ENCODE peak calls at places on chromosomes 2 and 18, in seven cellular contexts. K is hypothalamus; Z is activated CD4-positive, alpha-beta T cell treated with anti-CD3 and anti-CD28 coated beads for 48 hours; P is left ventricle myocardium inferior; V is glomerular endothelial cell; Q is endodermal cell; E is stromal cell of bone marrow. B is an unnamed sample.

GRCh38 chr2:160719116-160719515 is 225.5 kb upstream of the RBMS1 start:
- DNase-seq in E (no peak), Z (no peak), K (no peak), Q (peak; percentile 54), P (no peak), V (no peak), B (no peak)

GRCh38 chr18:967037-967576 is 62.4 kb downstream of the ADCYAP1 start:
- DNase-seq in P (no peak), Q (no peak), K (no peak), V (no peak), E (no peak), Z (no peak), B (no peak)

GRCh38 chr2:47506024-47506423 is 103.1 kb downstream of the MSH2 start:
- DNase-seq in E (no peak), Q (peak; percentile 3), V (no peak), Z (no peak), P (no peak), K (no peak), B (no peak)

GRCh38 chr2:106314427-106314826 is 120.3 kb upstream of the UXS1 start:
- DNase-seq in P (no peak), V (no peak), Q (no peak), Z (peak; percentile 12), K (no peak), E (no peak), B (no peak)

GRCh38 chr2:211900518-211900917 is 638.1 kb downstream of the ERBB4 start:
- DNase-seq in Z (no peak), V (no peak), Q (no peak), P (no peak), K (no peak), E (no peak), B (no peak)

GRCh38 chr2:241511091-241511741 is 2.8 kb upstream of the STK25 start:
- DNase-seq in K (no peak), Q (no peak), P (no peak), Z (no peak), V (no peak), E (no peak), B (no peak)

GRCh38 chr18:31321719-31322118 is 3.8 kb downstream of the DSG1 start:
- DNase-seq in Z (no peak), P (no peak), V (no peak), Q (no peak), E (no peak), K (no peak), B (no peak)

GRCh38 chr2:138105358-138105757 is 141.1 kb downstream of the HNMT start:
- DNase-seq in Z (no peak), Q (no peak), V (no peak), P (no peak), K (no peak), E (no peak), B (no peak)

GRCh38 chr2:217691920-217692666 is 310.7 kb downstream of the TNS1 start:
- DNase-seq in P (peak; percentile 33), K (no peak), Q (peak; percentile 58), V (no peak), Z (no peak), E (no peak), B (no peak)

GRCh38 chr2:36578343-36579296 is 19.3 kb downstream of the FEZ2 start:
- DNase-seq in Z (no peak), Q (no peak), V (no peak), P (no peak), K (no peak), E (no peak), B (no peak)

GRCh38 chr2:197878792-197879191 is 74.4 kb downstream of the PLCL1 start:
- DNase-seq in K (no peak), Q (peak; percentile 53), E (no peak), V (no peak), Z (no peak), P (no peak), B (peak; percentile 82)

GRCh38 chr2:29050591-29050990 is 23.7 kb downstream of the PCARE start:
- DNase-seq in E (no peak), P (no peak), V (no peak), Z (no peak), Q (no peak), K (no peak), B (no peak)

GRCh38 chr2:15142069-15142689 is 419.0 kb downstream of the NBAS start:
- DNase-seq in Z (peak; percentile 85), P (no peak), K (no peak), E (no peak), Q (no peak), V (no peak), B (no peak)

GRCh38 chr2:73176881-73177644 is 25.3 kb upstream of the NOTO start:
- DNase-seq in K (peak; percentile 90), E (peak; percentile 70), V (peak; percentile 29), P (peak; percentile 94), Z (peak; percentile 93), Q (peak; percentile 94), B (peak; percentile 87)

GRCh38 chr2:20640411-20641122 is 10.3 kb downstream of the HS1BP3 start:
- DNase-seq in P (peak; percentile 47), K (peak; percentile 35), V (no peak), E (no peak), Z (no peak), Q (no peak), B (no peak)

GRCh38 chr18:71797554-71797953 is 746.6 kb downstream of the CBLN2 start:
- DNase-seq in V (no peak), K (no peak), Z (no peak), E (no peak), Q (no peak), P (no peak), B (no peak)

GRCh38 chr2:152097291-152098032 is 1.4 kb downstream of the CACNB4 start:
- DNase-seq in P (no peak), Q (peak; percentile 59), K (no peak), Z (no peak), V (no peak), E (no peak), B (peak; percentile 30)

GRCh38 chr2:6877402-6878305 is at the start of gene RSAD2:
- DNase-seq in P (no peak), E (peak; percentile 41), Q (no peak), Z (peak; percentile 33), K (peak; percentile 20), V (no peak), B (peak; percentile 37)

GRCh38 chr18:24023185-24023814 is 8.7 kb downstream of the TTC39C start:
- DNase-seq in K (no peak), P (no peak), E (no peak), Q (peak; percentile 83), Z (peak; percentile 38), V (no peak), B (no peak)

GRCh38 chr2:45755585-45756330 is 104.3 kb downstream of the PRKCE start:
- DNase-seq in P (no peak), Q (no peak), E (peak; percentile 48), Z (no peak), K (no peak), V (no peak), B (no peak)

GRCh38 chr2:63654959-63655358 is 66.2 kb downstream of the MDH1 start:
- DNase-seq in Z (peak; percentile 53), E (peak; percentile 47), K (no peak), Q (no peak), P (no peak), V (no peak), B (no peak)

GRCh38 chr2:150003539-150003938 is 416.0 kb upstream of the MMADHC start:
- DNase-seq in P (no peak), Q (no peak), Z (no peak), E (no peak), V (no peak), K (no peak), B (no peak)

GRCh38 chr2:239164281-239164871 is 236.4 kb downstream of the HDAC4 start:
- DNase-seq in Z (peak; percentile 25), P (peak; percentile 4), E (no peak), Q (peak; percentile 13), K (peak; percentile 46), V (no peak), B (no peak)

GRCh38 chr2:179235463-179236108 is 29.0 kb downstream of the SESTD1 start:
- DNase-seq in V (no peak), K (no peak), E (peak; percentile 48), P (no peak), Q (no peak), Z (no peak), B (no peak)

GRCh38 chr2:212022966-212023365 is 515.6 kb downstream of the ERBB4 start:
- DNase-seq in Z (no peak), Q (no peak), P (no peak), E (no peak), K (no peak), V (no peak), B (no peak)

GRCh38 chr2:149076863-149077412 is 38.4 kb downstream of the LYPD6B start:
- DNase-seq in E (no peak), P (no peak), K (no peak), Q (peak; percentile 72), V (no peak), Z (no peak), B (no peak)

GRCh38 chr18:45068563-45069191 is 388.0 kb downstream of the SETBP1 start:
- DNase-seq in Z (no peak), E (no peak), V (no peak), Q (no peak), K (no peak), P (no peak), B (no peak)

GRCh38 chr2:46495347-46496030 is 16.1 kb downstream of the TMEM247 start:
- DNase-seq in K (no peak), Q (no peak), P (no peak), Z (no peak), E (no peak), V (no peak), B (no peak)

GRCh38 chr2:241334813-241335212 is 19.1 kb downstream of the SEPTIN2 start:
- DNase-seq in K (no peak), Q (no peak), P (no peak), Z (no peak), V (no peak), E (no peak), B (no peak)

GRCh38 chr2:193963472-193964119 is 1693.4 kb upstream of the SLC39A10 start:
- DNase-seq in V (no peak), Q (peak; percentile 56), Z (no peak), P (no peak), E (peak; percentile 14), K (peak; percentile 1), B (peak; percentile 65)

GRCh38 chr2:162153608-162154224 is 1.7 kb upstream of the GCG start:
- DNase-seq in Z (peak; percentile 76), P (no peak), E (no peak), V (peak; percentile 36), Q (peak; percentile 85), K (no peak), B (peak; percentile 66)

GRCh38 chr2:20576598-20577115 is 74.2 kb downstream of the HS1BP3 start:
- DNase-seq in V (no peak), E (no peak), P (no peak), Z (peak; percentile 19), Q (no peak), K (no peak), B (peak; percentile 47)

GRCh38 chr2:158457092-158457825 is 507 bp downstream of the PKP4 start:
- DNase-seq in E (peak; percentile 33), K (peak; percentile 60), Q (peak; percentile 86), P (peak; percentile 70), Z (peak; percentile 66), V (no peak), B (no peak)

GRCh38 chr2:99448556-99448955 is 41.3 kb downstream of the REV1 start:
- DNase-seq in P (no peak), V (peak; percentile 67), Q (no peak), E (no peak), Z (no peak), K (no peak), B (peak; percentile 81)

GRCh38 chr2:13433954-13434353 is 717.2 kb downstream of the TRIB2 start:
- DNase-seq in E (no peak), K (no peak), Q (no peak), V (no peak), Z (no peak), P (no peak), B (no peak)

GRCh38 chr2:137467246-137467862 is 496.9 kb upstream of the HNMT start:
- DNase-seq in Q (peak; percentile 86), Z (peak; percentile 20), P (no peak), K (peak; percentile 5), V (no peak), E (peak; percentile 11), B (peak; percentile 3)

GRCh38 chr2:177254433-177255226 is 9.9 kb downstream of the NFE2L2 start:
- DNase-seq in P (no peak), K (peak; percentile 61), V (no peak), Q (peak; percentile 94), Z (peak; percentile 48), E (no peak), B (peak; percentile 64)

GRCh38 chr18:48191494-48191893 is 217.7 kb downstream of the ZBTB7C start:
- DNase-seq in V (no peak), Q (peak; percentile 61), K (no peak), E (no peak), Z (no peak), P (no peak), B (no peak)